ENCODE peak calls at places on chromosome 6, in four cellular contexts. H, U, J and B are unnamed samples.

GRCh38 chr6:100628180-100628579 is 163.5 kb upstream of the SIM1 start:
- DNase-seq in H (no peak), U (no peak), J (no peak), B (no peak)

GRCh38 chr6:156379946-156380707 is 397.1 kb upstream of the ARID1B start:
- DNase-seq in H (no peak), U (peak), J (no peak), B (peak)

GRCh38 chr6:130900913-130901312 is 73.7 kb downstream of the SMLR1 start:
- DNase-seq in H (no peak), U (peak), J (no peak), B (peak)

GRCh38 chr6:53866231-53866630 is 71.4 kb downstream of the LRRC1 start:
- DNase-seq in H (no peak), U (no peak), J (no peak), B (no peak)

GRCh38 chr6:39086711-39087110 is 28.3 kb downstream of the SAYSD1 start:
- DNase-seq in H (no peak), U (no peak), J (no peak), B (no peak)

GRCh38 chr6:45677381-45677992 is 299.8 kb upstream of the SUPT3H start:
- DNase-seq in H (no peak), U (peak), J (peak), B (no peak)

GRCh38 chr6:97586344-97586743 is 303.3 kb upstream of the MMS22L start:
- DNase-seq in H (no peak), U (peak), J (no peak), B (peak)

GRCh38 chr6:40877362-40877761 is 161.7 kb downstream of the UNC5CL start:
- DNase-seq in H (no peak), U (no peak), J (no peak), B (no peak)

GRCh38 chr6:18433059-18433458 is 45.9 kb downstream of the RNF144B start:
- DNase-seq in H (no peak), U (no peak), J (no peak), B (no peak)

GRCh38 chr6:10322991-10323390 is 91.9 kb downstream of the TFAP2A start:
- DNase-seq in H (no peak), U (peak), J (no peak), B (no peak)

GRCh38 chr6:140572129-140572528 is 1197.7 kb upstream of the CITED2 start:
- DNase-seq in H (no peak), U (peak), J (no peak), B (peak)

GRCh38 chr6:16206595-16207037 is 31.8 kb upstream of the GMPR start:
- DNase-seq in H (peak), U (peak), J (peak), B (peak)

GRCh38 chr6:72657798-72658197 is 35.9 kb downstream of the KCNQ5 start:
- DNase-seq in H (no peak), U (peak), J (no peak), B (no peak)

GRCh38 chr6:166313255-166314070 is 5.3 kb upstream of the PRR18 start:
- DNase-seq in H (no peak), U (peak), J (peak), B (no peak)

GRCh38 chr6:166008441-166009369 is 158.9 kb downstream of the TBXT start:
- DNase-seq in H (peak), U (peak), J (no peak), B (no peak)

GRCh38 chr6:14048870-14049269 is 68.7 kb upstream of the CD83 start:
- DNase-seq in H (no peak), U (no peak), J (no peak), B (no peak)

GRCh38 chr6:129501401-129502051 is 208.5 kb downstream of the ARHGAP18 start:
- DNase-seq in H (no peak), U (peak), J (peak), B (peak)

GRCh38 chr6:132527791-132528190 is 10.3 kb upstream of the TAAR9 start:
- DNase-seq in H (no peak), U (no peak), J (no peak), B (no peak)

GRCh38 chr6:166830185-166830890 is 126.0 kb downstream of the RNASET2 start:
- DNase-seq in H (no peak), U (no peak), J (no peak), B (no peak)

GRCh38 chr6:24430086-24430485 is 27.4 kb downstream of the MRS2 start:
- DNase-seq in H (no peak), U (no peak), J (no peak), B (no peak)

GRCh38 chr6:22251331-22251730 is 45.5 kb downstream of the PRL start:
- DNase-seq in H (no peak), U (peak), J (no peak), B (no peak)

GRCh38 chr6:9172096-9172495 is 736.8 kb upstream of the SLC35B3 start:
- DNase-seq in H (no peak), U (no peak), J (no peak), B (no peak)

GRCh38 chr6:25882066-25882496 is 8.0 kb upstream of the SLC17A3 start:
- DNase-seq in H (peak), U (no peak), J (peak), B (no peak)

GRCh38 chr6:27795697-27796494 is 116.3 kb downstream of the OR2B2 start:
- DNase-seq in H (no peak), U (peak), J (peak), B (peak)

GRCh38 chr6:30647802-30648460 is 998 bp downstream of the C6orf136 start:
- DNase-seq in H (no peak), U (no peak), J (no peak), B (no peak)

GRCh38 chr6:56334937-56335336 is 87.6 kb upstream of the COL21A1 start:
- DNase-seq in H (no peak), U (peak), J (no peak), B (no peak)

GRCh38 chr6:29631860-29632731 is 887 bp downstream of the GABBR1 start:
- DNase-seq in H (peak), U (peak), J (peak), B (no peak)

GRCh38 chr6:86581833-86582232 is 355.5 kb upstream of the HTR1E start:
- DNase-seq in H (no peak), U (no peak), J (no peak), B (no peak)

DNA sequence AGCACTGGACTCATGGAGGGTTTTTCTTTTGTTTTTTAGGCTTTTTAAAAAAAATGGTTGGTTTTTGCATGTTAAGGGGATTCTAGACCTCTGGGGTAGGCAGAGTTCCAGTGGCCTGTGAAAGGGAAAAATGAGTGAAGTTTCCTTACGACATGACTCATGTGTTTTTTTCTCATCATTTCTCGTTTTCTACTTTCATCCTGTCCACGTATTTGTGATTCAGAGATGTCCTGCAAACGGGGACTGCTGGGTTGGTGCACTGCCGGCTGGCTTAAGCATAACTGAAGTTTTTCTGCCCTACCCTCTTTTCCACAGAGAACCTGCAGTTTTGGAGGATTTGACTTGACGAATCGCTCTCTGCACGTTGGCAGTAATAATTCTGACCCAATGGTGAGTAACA is 182.3 kb downstream of the SASH1 start:
- DNase-seq in H (no peak), U (peak), J (no peak), B (no peak)
- H3K4me3 ChIP-seq in H (peak), U (peak), J (no peak), B (peak)

GRCh38 chr6:126188271-126188909 is 151.5 kb upstream of the CENPW start:
- DNase-seq in H (no peak), U (peak), J (no peak), B (no peak)
- H3K27ac ChIP-seq in H (no peak), U (no peak), J (no peak), B (no peak)

DNA sequence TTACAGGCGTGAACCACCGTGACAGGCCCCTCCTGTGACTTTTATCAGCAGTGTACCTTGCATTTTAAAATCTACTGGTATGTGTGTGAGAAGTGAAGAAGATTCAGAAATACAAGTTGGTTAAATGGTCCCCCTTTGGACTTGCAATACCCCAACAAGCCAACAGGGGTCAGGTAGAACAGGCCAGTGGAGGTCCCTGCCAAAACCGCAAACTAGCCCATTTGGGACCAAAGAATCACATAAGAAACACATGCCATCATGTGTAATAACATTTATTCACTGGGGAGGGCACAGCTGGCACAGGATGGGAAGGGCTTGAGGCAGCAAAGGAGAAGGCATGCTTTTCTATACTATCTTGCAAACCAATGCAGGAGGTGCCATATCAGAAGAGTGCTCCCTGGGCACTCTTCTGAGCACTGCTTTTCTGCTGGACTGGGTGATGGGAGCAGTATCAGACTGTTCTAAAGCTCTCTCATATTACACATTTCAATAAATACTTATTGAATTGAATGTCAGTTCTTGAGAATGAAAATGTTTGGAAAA is 116.1 kb upstream of the TRAF3IP2 start:
- DNase-seq in H (no peak), U (no peak), J (peak), B (no peak)
- H3K4me3 ChIP-seq in H (no peak), U (no peak), J (no peak), B (no peak)

GRCh38 chr6:149566372-149567193 is at the start of gene GINM1:
- DNase-seq in H (peak), U (peak), J (peak), B (no peak)

GRCh38 chr6:149563928-149564325 is 2.2 kb upstream of the GINM1 start:
- DNase-seq in H (no peak), U (no peak), J (no peak), B (no peak)

GRCh38 chr6:149567846-149568585 is 1.8 kb downstream of the GINM1 start:
- DNase-seq in H (no peak), U (no peak), J (no peak), B (no peak)

GRCh38 chr6:149567194-149567586 is 1.0 kb downstream of the GINM1 start:
- DNase-seq in H (no peak), U (no peak), J (peak), B (no peak)

GRCh38 chr6:149565539-149566371 is 420 bp upstream of the GINM1 start:
- DNase-seq in H (peak), U (peak), J (peak), B (peak)
- H3K27ac ChIP-seq in H (peak), U (peak), J (peak), B (peak)

GRCh38 chr6:138012682-138013081 is 94.5 kb downstream of the PERP start:
- DNase-seq in H (no peak), U (no peak), J (no peak), B (no peak)
- H3K4me3 ChIP-seq in H (no peak), U (no peak), J (no peak), B (no peak)

GRCh38 chr6:106735136-106735535 is 105.8 kb downstream of the QRSL1 start:
- DNase-seq in H (no peak), U (no peak), J (no peak), B (no peak)
- H3K27ac ChIP-seq in H (no peak), U (no peak), J (no peak), B (no peak)

GRCh38 chr6:144660545-144660944 is 375.4 kb downstream of the UTRN start:
- DNase-seq in H (no peak), U (no peak), J (no peak), B (no peak)
- H3K4me3 ChIP-seq in H (no peak), U (peak), J (no peak), B (no peak)

GRCh38 chr6:75492769-75493168 is 831 bp downstream of the FILIP1 start:
- DNase-seq in H (no peak), U (no peak), J (peak), B (no peak)
- H3K27ac ChIP-seq in H (no peak), U (no peak), J (no peak), B (no peak)

GRCh38 chr6:133952815-133953633 is at the start of gene TBPL1:
- DNase-seq in H (peak), U (peak), J (peak), B (peak)

GRCh38 chr6:133953634-133954415 is 801 bp downstream of the TBPL1 start:
- DNase-seq in H (no peak), U (no peak), J (peak), B (no peak)

GRCh38 chr6:133955582-133956412 is 2.8 kb downstream of the TBPL1 start:
- DNase-seq in H (no peak), U (no peak), J (no peak), B (no peak)

GRCh38 chr6:133956413-133957049 is 3.5 kb downstream of the TBPL1 start:
- DNase-seq in H (no peak), U (no peak), J (no peak), B (no peak)

GRCh38 chr6:133955136-133955576 is 2.1 kb downstream of the TBPL1 start:
- DNase-seq in H (no peak), U (no peak), J (no peak), B (no peak)
- H3K4me3 ChIP-seq in H (no peak), U (no peak), J (no peak), B (peak)